ENCODE peak calls at places on chromosomes 2 and 18, in six cellular contexts. I is amniotic stem cell, A is DMS 273 treated with DMSO at 0.1 percent for 48 hours, X is SHP77, N is GM10248, C is NAMALWA. P is an unnamed sample.

GRCh38 chr2:135299656-135300244 is 231.3 kb downstream of the ZRANB3 start:
- DNase-seq in A (no peak), X (no peak), C (no peak), N (peak; percentile 30), I (no peak), P (no peak)

GRCh38 chr2:188983427-188984101 is 9.4 kb downstream of the COL3A1 start:
- DNase-seq in I (no peak), C (peak; percentile 26), A (no peak), X (no peak), N (no peak), P (no peak)

GRCh38 chr2:233422050-233422639 is 67.9 kb downstream of the DGKD start:
- DNase-seq in C (peak; percentile 34), I (no peak), A (no peak), X (peak; percentile 78), N (peak; percentile 70), P (no peak)

GRCh38 chr2:180033993-180034894 is 27.1 kb upstream of the CWC22 start:
- DNase-seq in I (no peak), X (peak; percentile 16), C (no peak), A (peak; percentile 93), N (no peak), P (no peak)

GRCh38 chr2:62329797-62330196 is 133.9 kb downstream of the B3GNT2 start:
- DNase-seq in X (no peak), N (no peak), C (no peak), I (no peak), A (no peak), P (no peak)

GRCh38 chr2:169361706-169362345 is 508 bp downstream of the LRP2 start:
- DNase-seq in A (no peak), N (peak; percentile 35), X (no peak), C (no peak), I (no peak), P (no peak)

GRCh38 chr2:158671381-158672245 is 123.5 kb upstream of the DAPL1 start:
- DNase-seq in X (no peak), I (no peak), A (no peak), C (no peak), N (no peak), P (no peak)

GRCh38 chr2:112993831-112994230 is 11.4 kb upstream of the IL36A start:
- DNase-seq in N (no peak), A (no peak), C (no peak), I (no peak), X (no peak), P (no peak)

GRCh38 chr2:152466041-152466440 is 131.1 kb downstream of the FMNL2 start:
- DNase-seq in C (no peak), I (no peak), A (no peak), N (peak; percentile 22), X (no peak), P (no peak)

GRCh38 chr2:5725794-5726463 is 33.7 kb downstream of the SOX11 start:
- DNase-seq in A (no peak), N (no peak), X (no peak), C (no peak), I (no peak), P (no peak)

GRCh38 chr2:37775908-37776250 is 104.4 kb upstream of the CDC42EP3 start:
- DNase-seq in I (no peak), C (no peak), N (no peak), X (no peak), A (no peak), P (no peak)

GRCh38 chr2:120246546-120247300 is 5.9 kb upstream of the RALB start:
- DNase-seq in I (no peak), N (no peak), C (no peak), A (no peak), X (no peak), P (no peak)

GRCh38 chr2:227862227-227862740 is 9.1 kb upstream of the DAW1 start:
- DNase-seq in C (peak; percentile 63), I (no peak), A (no peak), X (peak; percentile 17), N (peak; percentile 57), P (peak; percentile 28)

GRCh38 chr2:43448011-43448821 is 147.6 kb downstream of the THADA start:
- DNase-seq in C (no peak), I (no peak), A (no peak), N (no peak), X (no peak), P (no peak)

GRCh38 chr18:56639094-56639361 is 636 bp upstream of the TXNL1 start:
- DNase-seq in X (no peak), A (no peak), C (no peak), I (no peak), N (no peak), P (no peak)

GRCh38 chr2:138267902-138268254 is 233.7 kb upstream of the SPOPL start:
- DNase-seq in C (no peak), N (no peak), I (no peak), A (no peak), X (no peak), P (no peak)

GRCh38 chr2:63882395-63883130 is 40.9 kb downstream of the UGP2 start:
- DNase-seq in N (no peak), X (no peak), C (no peak), A (no peak), I (no peak), P (no peak)

GRCh38 chr2:74653985-74654882 is at the start of gene SEMA4F:
- DNase-seq in I (peak; percentile 82), N (peak; percentile 99), A (peak; percentile 92), X (peak; percentile 94), C (peak; percentile 96), P (peak; percentile 96)

GRCh38 chr18:9647496-9648323 is 33.4 kb upstream of the PPP4R1 start:
- DNase-seq in N (no peak), I (no peak), A (no peak), X (no peak), C (no peak), P (no peak)

GRCh38 chr2:85736456-85737355 is 17.1 kb upstream of the ATOH8 start:
- DNase-seq in A (no peak), I (no peak), X (no peak), N (no peak), C (no peak), P (no peak)

GRCh38 chr2:11203480-11203879 is 48.2 kb downstream of the SLC66A3 start:
- DNase-seq in I (no peak), C (no peak), A (no peak), X (no peak), N (peak; percentile 22), P (no peak)

P was measured in NCI-H1694 treated with DMSO at 0.1 percent for 48 hours.